ENCODE peak calls at places on chromosomes 2 and 18, in six cellular contexts. One of them, this sample, is unnamed.

GRCh38 chr2:66239655-66240054 is 195.3 kb upstream of the MEIS1 start:
- DNase-seq in cardiac muscle cell: no peak
- DNase-seq in B cell: no peak
- DNase-seq in posterior cingulate gyrus: no peak
- DNase-seq in dorsolateral prefrontal cortex: no peak
- DNase-seq in activated naive CD4-positive, alpha-beta T cell treated with anti-CD3 and anti-CD28 coated beads for 36 hours: no peak
- DNase-seq in this sample: no peak

GRCh38 chr2:111165084-111165483 is 44.4 kb downstream of the BCL2L11 start:
- DNase-seq in cardiac muscle cell: no peak
- DNase-seq in B cell: no peak
- DNase-seq in posterior cingulate gyrus: no peak
- DNase-seq in dorsolateral prefrontal cortex: no peak
- DNase-seq in activated naive CD4-positive, alpha-beta T cell treated with anti-CD3 and anti-CD28 coated beads for 36 hours: no peak
- DNase-seq in this sample: no peak

GRCh38 chr18:57437433-57437781 is 2.2 kb downstream of the ONECUT2 start:
- DNase-seq in cardiac muscle cell: no peak
- DNase-seq in B cell: peak; percentile 2
- DNase-seq in posterior cingulate gyrus: no peak
- DNase-seq in dorsolateral prefrontal cortex: no peak
- DNase-seq in activated naive CD4-positive, alpha-beta T cell treated with anti-CD3 and anti-CD28 coated beads for 36 hours: no peak
- DNase-seq in this sample: no peak

GRCh38 chr2:60406192-60406591 is 147.3 kb downstream of the BCL11A start:
- DNase-seq in cardiac muscle cell: peak; percentile 32
- DNase-seq in B cell: no peak
- DNase-seq in posterior cingulate gyrus: no peak
- DNase-seq in dorsolateral prefrontal cortex: no peak
- DNase-seq in activated naive CD4-positive, alpha-beta T cell treated with anti-CD3 and anti-CD28 coated beads for 36 hours: no peak
- DNase-seq in this sample: no peak

GRCh38 chr2:67446504-67446911 is 49.4 kb downstream of the ETAA1 start:
- DNase-seq in cardiac muscle cell: peak; percentile 21
- DNase-seq in B cell: no peak
- DNase-seq in posterior cingulate gyrus: no peak
- DNase-seq in dorsolateral prefrontal cortex: no peak
- DNase-seq in activated naive CD4-positive, alpha-beta T cell treated with anti-CD3 and anti-CD28 coated beads for 36 hours: no peak
- DNase-seq in this sample: no peak

GRCh38 chr2:18861951-18862350 is 272.6 kb upstream of the NT5C1B start:
- DNase-seq in cardiac muscle cell: no peak
- DNase-seq in B cell: no peak
- DNase-seq in posterior cingulate gyrus: no peak
- DNase-seq in dorsolateral prefrontal cortex: no peak
- DNase-seq in activated naive CD4-positive, alpha-beta T cell treated with anti-CD3 and anti-CD28 coated beads for 36 hours: no peak
- DNase-seq in this sample: no peak

GRCh38 chr2:159124441-159124911 is 156.0 kb downstream of the TANC1 start:
- DNase-seq in cardiac muscle cell: peak; percentile 93
- DNase-seq in B cell: no peak
- DNase-seq in posterior cingulate gyrus: no peak
- DNase-seq in dorsolateral prefrontal cortex: no peak
- DNase-seq in activated naive CD4-positive, alpha-beta T cell treated with anti-CD3 and anti-CD28 coated beads for 36 hours: peak; percentile 60
- DNase-seq in this sample: peak; percentile 34

GRCh38 chr2:161208527-161209139 is 48.4 kb downstream of the TANK start:
- DNase-seq in cardiac muscle cell: peak; percentile 72
- DNase-seq in B cell: no peak
- DNase-seq in posterior cingulate gyrus: no peak
- DNase-seq in dorsolateral prefrontal cortex: no peak
- DNase-seq in activated naive CD4-positive, alpha-beta T cell treated with anti-CD3 and anti-CD28 coated beads for 36 hours: no peak
- DNase-seq in this sample: no peak

GRCh38 chr2:59249441-59250330 is 1008.6 kb upstream of the FANCL start:
- DNase-seq in cardiac muscle cell: no peak
- DNase-seq in B cell: no peak
- DNase-seq in posterior cingulate gyrus: peak; percentile 17
- DNase-seq in dorsolateral prefrontal cortex: peak; percentile 41
- DNase-seq in activated naive CD4-positive, alpha-beta T cell treated with anti-CD3 and anti-CD28 coated beads for 36 hours: no peak
- DNase-seq in this sample: no peak

GRCh38 chr2:133774675-133775005 is 206.4 kb upstream of the NCKAP5 start:
- DNase-seq in cardiac muscle cell: peak; percentile 35
- DNase-seq in B cell: no peak
- DNase-seq in posterior cingulate gyrus: no peak
- DNase-seq in dorsolateral prefrontal cortex: no peak
- DNase-seq in activated naive CD4-positive, alpha-beta T cell treated with anti-CD3 and anti-CD28 coated beads for 36 hours: no peak
- DNase-seq in this sample: no peak

GRCh38 chr18:519019-519879 is 18.7 kb upstream of the COLEC12 start:
- DNase-seq in cardiac muscle cell: peak; percentile 89
- DNase-seq in B cell: no peak
- DNase-seq in posterior cingulate gyrus: peak; percentile 11
- DNase-seq in dorsolateral prefrontal cortex: no peak
- DNase-seq in activated naive CD4-positive, alpha-beta T cell treated with anti-CD3 and anti-CD28 coated beads for 36 hours: peak; percentile 39
- DNase-seq in this sample: peak; percentile 84

GRCh38 chr2:37720533-37721218 is 49.2 kb upstream of the CDC42EP3 start:
- DNase-seq in cardiac muscle cell: peak; percentile 46
- DNase-seq in B cell: no peak
- DNase-seq in posterior cingulate gyrus: no peak
- DNase-seq in dorsolateral prefrontal cortex: no peak
- DNase-seq in activated naive CD4-positive, alpha-beta T cell treated with anti-CD3 and anti-CD28 coated beads for 36 hours: no peak
- DNase-seq in this sample: no peak

GRCh38 chr2:11680901-11681721 is 11.1 kb upstream of the NTSR2 start:
- DNase-seq in cardiac muscle cell: no peak
- DNase-seq in B cell: no peak
- DNase-seq in posterior cingulate gyrus: no peak
- DNase-seq in dorsolateral prefrontal cortex: peak; percentile 24
- DNase-seq in activated naive CD4-positive, alpha-beta T cell treated with anti-CD3 and anti-CD28 coated beads for 36 hours: no peak
- DNase-seq in this sample: no peak

GRCh38 chr2:10971855-10972348 is 60.2 kb downstream of the KCNF1 start:
- DNase-seq in cardiac muscle cell: no peak
- DNase-seq in B cell: no peak
- DNase-seq in posterior cingulate gyrus: no peak
- DNase-seq in dorsolateral prefrontal cortex: no peak
- DNase-seq in activated naive CD4-positive, alpha-beta T cell treated with anti-CD3 and anti-CD28 coated beads for 36 hours: no peak
- DNase-seq in this sample: no peak

GRCh38 chr2:55530539-55531081 is 11.1 kb downstream of the CFAP36 start:
- DNase-seq in cardiac muscle cell: no peak
- DNase-seq in B cell: no peak
- DNase-seq in posterior cingulate gyrus: no peak
- DNase-seq in dorsolateral prefrontal cortex: no peak
- DNase-seq in activated naive CD4-positive, alpha-beta T cell treated with anti-CD3 and anti-CD28 coated beads for 36 hours: peak; percentile 30
- DNase-seq in this sample: no peak

GRCh38 chr2:45132551-45132950 is 123.3 kb upstream of the SIX2 start:
- DNase-seq in cardiac muscle cell: no peak
- DNase-seq in B cell: no peak
- DNase-seq in posterior cingulate gyrus: no peak
- DNase-seq in dorsolateral prefrontal cortex: no peak
- DNase-seq in activated naive CD4-positive, alpha-beta T cell treated with anti-CD3 and anti-CD28 coated beads for 36 hours: no peak
- DNase-seq in this sample: no peak

GRCh38 chr2:219512524-219513216 is 1.6 kb upstream of the ASIC4 start:
- DNase-seq in cardiac muscle cell: no peak
- DNase-seq in B cell: no peak
- DNase-seq in posterior cingulate gyrus: no peak
- DNase-seq in dorsolateral prefrontal cortex: no peak
- DNase-seq in activated naive CD4-positive, alpha-beta T cell treated with anti-CD3 and anti-CD28 coated beads for 36 hours: no peak
- DNase-seq in this sample: no peak

GRCh38 chr2:240293865-240294461 is 141.5 kb upstream of the GPC1 start:
- DNase-seq in cardiac muscle cell: no peak
- DNase-seq in B cell: no peak
- DNase-seq in posterior cingulate gyrus: no peak
- DNase-seq in dorsolateral prefrontal cortex: no peak
- DNase-seq in activated naive CD4-positive, alpha-beta T cell treated with anti-CD3 and anti-CD28 coated beads for 36 hours: no peak
- DNase-seq in this sample: no peak

GRCh38 chr2:153940511-153940910 is 68.8 kb downstream of the GALNT13 start:
- DNase-seq in cardiac muscle cell: peak; percentile 16
- DNase-seq in B cell: no peak
- DNase-seq in posterior cingulate gyrus: no peak
- DNase-seq in dorsolateral prefrontal cortex: no peak
- DNase-seq in activated naive CD4-positive, alpha-beta T cell treated with anti-CD3 and anti-CD28 coated beads for 36 hours: no peak
- DNase-seq in this sample: no peak

GRCh38 chr2:11746376-11746806 is at the start of gene LPIN1:
- DNase-seq in cardiac muscle cell: peak; percentile 93
- DNase-seq in B cell: peak; percentile 92
- DNase-seq in posterior cingulate gyrus: peak; percentile 87
- DNase-seq in dorsolateral prefrontal cortex: peak; percentile 92
- DNase-seq in activated naive CD4-positive, alpha-beta T cell treated with anti-CD3 and anti-CD28 coated beads for 36 hours: peak; percentile 88
- DNase-seq in this sample: peak; percentile 50

This sample was measured in GF-D8.